ENCODE peak calls at places on chromosomes 7 and 10, in nine cellular contexts. One of them, this sample, is unnamed.

GRCh38 chr10:43904831-43905230 is 256.1 kb upstream of the ZNF32 start:
- DNase-seq in PC-3: no peak
- DNase-seq in left ventricle myocardium inferior: no peak
- DNase-seq in kidney: no peak
- DNase-seq in AG04449: no peak
- DNase-seq in SK-N-SH: peak; percentile 21
- DNase-seq in astrocyte of the spinal cord: no peak
- DNase-seq in fibroblast of the aortic adventitia: no peak
- DNase-seq in Peyer's patch: no peak
- DNase-seq in this sample: no peak

GRCh38 chr10:7481382-7481765 is 70.5 kb upstream of the SFMBT2 start:
- DNase-seq in PC-3: no peak
- DNase-seq in left ventricle myocardium inferior: no peak
- DNase-seq in kidney: no peak
- DNase-seq in AG04449: no peak
- DNase-seq in SK-N-SH: no peak
- DNase-seq in astrocyte of the spinal cord: no peak
- DNase-seq in fibroblast of the aortic adventitia: no peak
- DNase-seq in Peyer's patch: no peak
- DNase-seq in this sample: no peak

GRCh38 chr7:2529161-2530075 is 9.8 kb downstream of the LFNG start:
- DNase-seq in PC-3: peak; percentile 65
- DNase-seq in left ventricle myocardium inferior: peak; percentile 73
- DNase-seq in kidney: peak; percentile 88
- DNase-seq in AG04449: no peak
- DNase-seq in SK-N-SH: no peak
- DNase-seq in astrocyte of the spinal cord: peak; percentile 60
- DNase-seq in fibroblast of the aortic adventitia: peak; percentile 45
- DNase-seq in Peyer's patch: peak; percentile 73
- DNase-seq in this sample: peak; percentile 35

GRCh38 chr10:69801094-69801433 is 642 bp upstream of the COL13A1 start:
- DNase-seq in PC-3: peak; percentile 92
- DNase-seq in left ventricle myocardium inferior: peak; percentile 49
- DNase-seq in kidney: no peak
- DNase-seq in AG04449: no peak
- DNase-seq in SK-N-SH: peak; percentile 73
- DNase-seq in astrocyte of the spinal cord: peak; percentile 68
- DNase-seq in fibroblast of the aortic adventitia: peak; percentile 56
- DNase-seq in Peyer's patch: peak; percentile 60
- DNase-seq in this sample: peak; percentile 70

GRCh38 chr10:65194131-65194530 is 1672.9 kb downstream of the REEP3 start:
- DNase-seq in PC-3: peak; percentile 71
- DNase-seq in left ventricle myocardium inferior: no peak
- DNase-seq in kidney: no peak
- DNase-seq in AG04449: no peak
- DNase-seq in SK-N-SH: no peak
- DNase-seq in astrocyte of the spinal cord: peak; percentile 62
- DNase-seq in fibroblast of the aortic adventitia: no peak
- DNase-seq in Peyer's patch: no peak
- DNase-seq in this sample: peak; percentile 43

GRCh38 chr7:4245135-4245865 is 436.8 kb upstream of the FOXK1 start:
- DNase-seq in PC-3: peak; percentile 67
- DNase-seq in left ventricle myocardium inferior: no peak
- DNase-seq in kidney: no peak
- DNase-seq in AG04449: no peak
- DNase-seq in SK-N-SH: no peak
- DNase-seq in astrocyte of the spinal cord: no peak
- DNase-seq in fibroblast of the aortic adventitia: no peak
- DNase-seq in Peyer's patch: no peak
- DNase-seq in this sample: no peak

GRCh38 chr10:96276426-96276825 is 5.1 kb upstream of the BLNK start:
- DNase-seq in PC-3: no peak
- DNase-seq in left ventricle myocardium inferior: no peak
- DNase-seq in kidney: no peak
- DNase-seq in AG04449: no peak
- DNase-seq in SK-N-SH: no peak
- DNase-seq in astrocyte of the spinal cord: no peak
- DNase-seq in fibroblast of the aortic adventitia: no peak
- DNase-seq in Peyer's patch: no peak
- DNase-seq in this sample: peak; percentile 10

GRCh38 chr10:99731296-99732032 is 463 bp downstream of the COX15 start:
- DNase-seq in PC-3: no peak
- DNase-seq in left ventricle myocardium inferior: no peak
- DNase-seq in kidney: no peak
- DNase-seq in AG04449: no peak
- DNase-seq in SK-N-SH: no peak
- DNase-seq in astrocyte of the spinal cord: no peak
- DNase-seq in fibroblast of the aortic adventitia: no peak
- DNase-seq in Peyer's patch: no peak
- DNase-seq in this sample: no peak

GRCh38 chr7:8058322-8058721 is 89.7 kb downstream of the GLCCI1 start:
- DNase-seq in PC-3: no peak
- DNase-seq in left ventricle myocardium inferior: no peak
- DNase-seq in kidney: no peak
- DNase-seq in AG04449: no peak
- DNase-seq in SK-N-SH: peak; percentile 54
- DNase-seq in astrocyte of the spinal cord: no peak
- DNase-seq in fibroblast of the aortic adventitia: no peak
- DNase-seq in Peyer's patch: no peak
- DNase-seq in this sample: no peak

GRCh38 chr7:28490831-28491230 is 78.5 kb downstream of the CREB5 start:
- DNase-seq in PC-3: no peak
- DNase-seq in left ventricle myocardium inferior: no peak
- DNase-seq in kidney: no peak
- DNase-seq in AG04449: no peak
- DNase-seq in SK-N-SH: no peak
- DNase-seq in astrocyte of the spinal cord: no peak
- DNase-seq in fibroblast of the aortic adventitia: no peak
- DNase-seq in Peyer's patch: no peak
- DNase-seq in this sample: no peak

GRCh38 chr10:121148901-121149300 is 297.7 kb downstream of the WDR11 start:
- DNase-seq in PC-3: no peak
- DNase-seq in left ventricle myocardium inferior: no peak
- DNase-seq in kidney: no peak
- DNase-seq in AG04449: no peak
- DNase-seq in SK-N-SH: no peak
- DNase-seq in astrocyte of the spinal cord: no peak
- DNase-seq in fibroblast of the aortic adventitia: no peak
- DNase-seq in Peyer's patch: no peak
- DNase-seq in this sample: no peak

GRCh38 chr7:135282621-135283295 is 49.1 kb downstream of the STRA8 start:
- DNase-seq in PC-3: no peak
- DNase-seq in left ventricle myocardium inferior: no peak
- DNase-seq in kidney: no peak
- DNase-seq in AG04449: no peak
- DNase-seq in SK-N-SH: no peak
- DNase-seq in astrocyte of the spinal cord: peak; percentile 88
- DNase-seq in fibroblast of the aortic adventitia: peak; percentile 60
- DNase-seq in Peyer's patch: no peak
- DNase-seq in this sample: peak; percentile 24

GRCh38 chr7:30934732-30935568 is 23.3 kb downstream of the AQP1 start:
- DNase-seq in PC-3: no peak
- DNase-seq in left ventricle myocardium inferior: peak; percentile 15
- DNase-seq in kidney: peak; percentile 52
- DNase-seq in AG04449: no peak
- DNase-seq in SK-N-SH: peak; percentile 22
- DNase-seq in astrocyte of the spinal cord: no peak
- DNase-seq in fibroblast of the aortic adventitia: no peak
- DNase-seq in Peyer's patch: no peak
- DNase-seq in this sample: no peak

GRCh38 chr7:10476642-10477041 is 497.0 kb upstream of the PHF14 start:
- DNase-seq in PC-3: no peak
- DNase-seq in left ventricle myocardium inferior: no peak
- DNase-seq in kidney: peak; percentile 51
- DNase-seq in AG04449: no peak
- DNase-seq in SK-N-SH: no peak
- DNase-seq in astrocyte of the spinal cord: no peak
- DNase-seq in fibroblast of the aortic adventitia: no peak
- DNase-seq in Peyer's patch: no peak
- DNase-seq in this sample: no peak

GRCh38 chr7:33054261-33054964 is 8.2 kb downstream of the NT5C3A start:
- DNase-seq in PC-3: peak; percentile 36
- DNase-seq in left ventricle myocardium inferior: no peak
- DNase-seq in kidney: no peak
- DNase-seq in AG04449: no peak
- DNase-seq in SK-N-SH: no peak
- DNase-seq in astrocyte of the spinal cord: no peak
- DNase-seq in fibroblast of the aortic adventitia: no peak
- DNase-seq in Peyer's patch: no peak
- DNase-seq in this sample: peak; percentile 38

GRCh38 chr10:45377321-45377720 is 3.3 kb downstream of the ALOX5 start:
- DNase-seq in PC-3: no peak
- DNase-seq in left ventricle myocardium inferior: no peak
- DNase-seq in kidney: no peak
- DNase-seq in AG04449: no peak
- DNase-seq in SK-N-SH: no peak
- DNase-seq in astrocyte of the spinal cord: no peak
- DNase-seq in fibroblast of the aortic adventitia: no peak
- DNase-seq in Peyer's patch: no peak
- DNase-seq in this sample: no peak

GRCh38 chr10:131748831-131749766 is 151.7 kb upstream of the PPP2R2D start:
- DNase-seq in PC-3: no peak
- DNase-seq in left ventricle myocardium inferior: no peak
- DNase-seq in kidney: peak; percentile 64
- DNase-seq in AG04449: no peak
- DNase-seq in SK-N-SH: no peak
- DNase-seq in astrocyte of the spinal cord: no peak
- DNase-seq in fibroblast of the aortic adventitia: no peak
- DNase-seq in Peyer's patch: peak; percentile 56
- DNase-seq in this sample: no peak
- TF ChIP-seq CTCF in PC-3: no peak
- TF ChIP-seq CTCF in left ventricle myocardium inferior: no peak
- TF ChIP-seq CTCF in kidney: no peak
- TF ChIP-seq CTCF in AG04449: no peak
- TF ChIP-seq CTCF in SK-N-SH: no peak
- TF ChIP-seq CTCF in astrocyte of the spinal cord: no peak
- TF ChIP-seq CTCF in fibroblast of the aortic adventitia: no peak
- TF ChIP-seq CTCF in Peyer's patch: no peak
- TF ChIP-seq CTCF in this sample: no peak

DNA sequence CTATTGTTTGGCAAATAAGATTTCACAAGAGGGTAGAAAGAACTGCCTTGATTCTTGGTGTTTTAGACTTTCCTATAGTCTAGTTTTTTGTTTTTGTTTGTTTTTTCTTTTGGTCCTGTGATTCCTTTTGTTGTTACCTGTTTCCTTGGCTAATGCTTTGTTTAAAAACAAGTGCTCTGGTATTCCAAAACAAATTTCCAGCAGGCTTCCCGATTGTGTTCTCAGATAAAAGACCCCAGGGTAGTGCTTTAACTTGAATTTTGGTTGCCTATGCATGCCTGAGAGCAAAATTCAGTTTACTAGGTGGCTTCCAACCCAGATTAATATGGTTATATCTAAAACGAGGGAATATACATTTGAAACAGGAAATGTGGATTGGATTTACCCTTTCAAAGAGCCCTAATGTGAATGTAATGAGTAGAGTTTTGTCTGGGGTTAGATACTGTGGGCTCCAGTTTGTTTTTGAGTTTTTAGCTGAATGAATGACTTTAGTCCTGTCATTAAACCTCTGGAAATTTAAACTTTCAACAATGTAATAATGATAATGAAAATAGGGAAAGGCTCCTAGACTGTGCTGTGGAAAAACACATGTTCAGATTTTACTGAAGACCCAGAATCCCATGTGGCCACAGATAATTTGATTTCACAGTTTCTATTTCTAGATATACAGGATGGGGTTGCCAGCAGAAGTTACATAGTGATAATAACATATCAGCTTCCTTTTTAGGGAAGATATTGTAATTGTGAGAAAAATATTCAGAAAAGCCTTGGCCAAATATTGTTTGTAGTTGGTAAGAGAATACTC is 23.9 kb downstream of the AUTS2 start:
- DNase-seq in PC-3: no peak
- DNase-seq in left ventricle myocardium inferior: no peak
- DNase-seq in kidney: no peak
- DNase-seq in AG04449: no peak
- DNase-seq in SK-N-SH: peak; percentile 63
- DNase-seq in astrocyte of the spinal cord: no peak
- DNase-seq in fibroblast of the aortic adventitia: no peak
- DNase-seq in Peyer's patch: no peak
- DNase-seq in this sample: no peak
- H3K4me3 ChIP-seq in PC-3: no peak overlapping the region
- H3K4me3 ChIP-seq in left ventricle myocardium inferior: no peak overlapping the region
- H3K4me3 ChIP-seq in kidney: no peak overlapping the region
- H3K4me3 ChIP-seq in AG04449: no peak overlapping the region
- H3K4me3 ChIP-seq in SK-N-SH: no peak overlapping the region
- H3K4me3 ChIP-seq in astrocyte of the spinal cord: no peak overlapping the region
- H3K4me3 ChIP-seq in fibroblast of the aortic adventitia: no peak overlapping the region
- H3K4me3 ChIP-seq in Peyer's patch: no peak overlapping the region
- H3K4me3 ChIP-seq in this sample: no peak overlapping the region

DNA sequence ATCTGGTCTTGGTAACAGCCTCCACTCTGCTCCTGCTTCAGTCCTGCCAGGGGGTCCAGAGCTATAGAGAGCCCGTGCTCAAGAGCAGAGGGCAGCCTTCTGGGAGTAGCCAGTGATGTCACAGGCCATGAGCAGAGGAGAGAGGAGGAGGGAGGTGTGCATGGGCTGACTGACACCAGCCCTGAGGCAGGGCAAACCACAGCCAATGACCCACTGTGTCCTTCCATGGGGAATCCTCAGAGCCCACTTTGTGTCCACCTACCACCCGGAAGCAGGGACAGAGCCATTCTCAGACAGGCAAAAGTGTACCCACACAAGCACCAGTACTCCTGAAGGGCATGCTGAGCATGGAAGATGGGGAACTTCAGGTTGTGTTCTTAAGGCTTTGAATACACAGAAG is at the start of gene PAX4:
- DNase-seq in PC-3: no peak
- DNase-seq in left ventricle myocardium inferior: no peak
- DNase-seq in kidney: no peak
- DNase-seq in AG04449: no peak
- DNase-seq in SK-N-SH: no peak
- DNase-seq in astrocyte of the spinal cord: no peak
- DNase-seq in fibroblast of the aortic adventitia: no peak
- DNase-seq in Peyer's patch: no peak
- DNase-seq in this sample: no peak
- TF ChIP-seq CTCF in PC-3: no peak
- TF ChIP-seq CTCF in left ventricle myocardium inferior: no peak
- TF ChIP-seq CTCF in kidney: no peak
- TF ChIP-seq CTCF in AG04449: no peak
- TF ChIP-seq CTCF in SK-N-SH: no peak
- TF ChIP-seq CTCF in astrocyte of the spinal cord: no peak
- TF ChIP-seq CTCF in fibroblast of the aortic adventitia: no peak
- TF ChIP-seq CTCF in Peyer's patch: no peak
- TF ChIP-seq CTCF in this sample: no peak

DNA sequence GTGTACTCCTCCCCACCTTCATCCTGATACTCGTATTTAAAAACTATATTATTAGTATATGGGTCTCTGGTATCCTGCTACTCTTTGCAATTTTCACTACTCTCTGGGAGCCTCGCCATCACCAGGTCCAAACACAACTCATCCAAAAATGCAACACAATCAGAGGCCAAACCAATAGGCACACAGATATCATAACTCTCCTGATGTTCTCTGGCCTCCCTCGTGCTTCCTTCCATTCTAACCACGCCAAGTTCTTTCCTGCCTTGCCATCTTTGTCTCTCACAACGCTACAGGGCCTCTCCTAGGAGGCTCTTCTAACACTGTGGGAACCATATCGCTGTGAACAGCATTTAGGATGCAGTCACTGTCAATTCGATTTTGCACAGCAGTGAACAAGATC is 7.3 kb downstream of the RHEB start:
- DNase-seq in PC-3: no peak
- DNase-seq in left ventricle myocardium inferior: no peak
- DNase-seq in kidney: no peak
- DNase-seq in AG04449: no peak
- DNase-seq in SK-N-SH: no peak
- DNase-seq in astrocyte of the spinal cord: no peak
- DNase-seq in fibroblast of the aortic adventitia: no peak
- DNase-seq in Peyer's patch: no peak
- DNase-seq in this sample: no peak
- H3K4me3 ChIP-seq in PC-3: no peak overlapping the region
- H3K4me3 ChIP-seq in left ventricle myocardium inferior: no peak overlapping the region
- H3K4me3 ChIP-seq in kidney: no peak overlapping the region
- H3K4me3 ChIP-seq in AG04449: no peak overlapping the region
- H3K4me3 ChIP-seq in SK-N-SH: no peak overlapping the region
- H3K4me3 ChIP-seq in astrocyte of the spinal cord: no peak overlapping the region
- H3K4me3 ChIP-seq in fibroblast of the aortic adventitia: no peak overlapping the region
- H3K4me3 ChIP-seq in Peyer's patch: no peak overlapping the region
- H3K4me3 ChIP-seq in this sample: no peak overlapping the region

This sample was measured in epithelial cell of esophagus.